ENCODE peak calls at places on chromosomes 6 and 20, in eight cellular contexts. S, F, O, M, V, J, Z and T are unnamed samples.

GRCh38 chr20:44962483-44962882 is 2.3 kb upstream of the TOMM34 start:
- DNase-seq in S (no peak), F (no peak), O (no peak), M (no peak), V (no peak), J (no peak), Z (no peak), T (no peak)

GRCh38 chr6:33692760-33693158 is 18.7 kb downstream of the UQCC2 start:
- DNase-seq in S (no peak), F (peak), O (no peak), M (peak), V (no peak), J (no peak), Z (no peak), T (no peak)

GRCh38 chr20:38168791-38169589 is 3.9 kb upstream of the TGM2 start:
- DNase-seq in S (no peak), F (no peak), O (no peak), M (no peak), V (no peak), J (no peak), Z (no peak), T (no peak)

GRCh38 chr6:169556758-169557505 is 144.9 kb downstream of the WDR27 start:
- DNase-seq in S (no peak), F (no peak), O (no peak), M (peak), V (no peak), J (no peak), Z (no peak), T (no peak)

GRCh38 chr6:142187209-142187608 is 40.1 kb downstream of the VTA1 start:
- DNase-seq in S (no peak), F (peak), O (no peak), M (no peak), V (no peak), J (no peak), Z (no peak), T (no peak)

GRCh38 chr20:63856111-63856511 is 5.2 kb upstream of the ABHD16B start:
- DNase-seq in S (no peak), F (no peak), O (no peak), M (peak), V (no peak), J (no peak), Z (no peak), T (no peak)

GRCh38 chr6:147077251-147077650 is 127.0 kb upstream of the STXBP5 start:
- DNase-seq in S (peak), F (no peak), O (peak), M (no peak), V (no peak), J (no peak), Z (no peak), T (peak)

GRCh38 chr6:106745824-106746610 is 116.6 kb downstream of the QRSL1 start:
- DNase-seq in S (no peak), F (no peak), O (no peak), M (no peak), V (no peak), J (no peak), Z (no peak), T (no peak)

GRCh38 chr20:41094656-41095055 is 42.7 kb upstream of the PLCG1 start:
- DNase-seq in S (no peak), F (peak), O (no peak), M (no peak), V (no peak), J (no peak), Z (no peak), T (no peak)

GRCh38 chr6:110875548-110876169 is 1.1 kb downstream of the AMD1 start:
- DNase-seq in S (no peak), F (peak), O (no peak), M (peak), V (no peak), J (no peak), Z (no peak), T (peak)

GRCh38 chr6:33958208-33958862 is 154.5 kb upstream of the MLN start:
- DNase-seq in S (no peak), F (no peak), O (no peak), M (no peak), V (no peak), J (no peak), Z (no peak), T (no peak)

GRCh38 chr20:4574356-4574690 is 147.4 kb upstream of the PRND start:
- DNase-seq in S (no peak), F (no peak), O (no peak), M (no peak), V (peak), J (no peak), Z (no peak), T (no peak)

GRCh38 chr20:30484749-30485070 is 772.8 kb upstream of the DEFB115 start:
- DNase-seq in S (no peak), F (no peak), O (no peak), M (no peak), V (no peak), J (no peak), Z (no peak), T (no peak)

GRCh38 chr6:164417537-164417936 is 891.9 kb downstream of the C6orf118 start:
- DNase-seq in S (no peak), F (no peak), O (no peak), M (no peak), V (no peak), J (no peak), Z (no peak), T (no peak)

GRCh38 chr6:157143171-157143884 is 180.0 kb downstream of the TMEM242 start:
- DNase-seq in S (no peak), F (peak), O (peak), M (no peak), V (no peak), J (no peak), Z (peak), T (no peak)

GRCh38 chr6:160679402-160679769 is 15.3 kb upstream of the LPA start:
- DNase-seq in S (no peak), F (no peak), O (no peak), M (no peak), V (no peak), J (no peak), Z (no peak), T (no peak)

GRCh38 chr20:47501483-47502270 is at the start of gene NCOA3:
- DNase-seq in S (peak), F (peak), O (peak), M (peak), V (peak), J (peak), Z (peak), T (peak)

GRCh38 chr6:75094614-75095321 is 111.1 kb downstream of the COL12A1 start:
- DNase-seq in S (no peak), F (peak), O (no peak), M (no peak), V (no peak), J (no peak), Z (peak), T (no peak)

GRCh38 chr6:55578537-55579363 is at the start of gene HMGCLL1:
- DNase-seq in S (peak), F (peak), O (no peak), M (peak), V (peak), J (no peak), Z (no peak), T (peak)

GRCh38 chr20:24582373-24583168 is 113.1 kb downstream of the SYNDIG1 start:
- DNase-seq in S (no peak), F (no peak), O (no peak), M (no peak), V (no peak), J (no peak), Z (no peak), T (no peak)

GRCh38 chr6:115643762-115644161 is 416.9 kb downstream of the FRK start:
- DNase-seq in S (no peak), F (peak), O (no peak), M (no peak), V (peak), J (peak), Z (peak), T (no peak)

GRCh38 chr20:50224553-50225255 is 34.1 kb downstream of the CEBPB start:
- DNase-seq in S (no peak), F (peak), O (no peak), M (no peak), V (peak), J (no peak), Z (peak), T (no peak)

GRCh38 chr20:431012-431904 is 23.2 kb downstream of the RBCK1 start:
- DNase-seq in S (peak), F (peak), O (peak), M (peak), V (peak), J (peak), Z (peak), T (peak)